ENCODE peak calls at places on chromosomes 11 and 22, in seven cellular contexts. F is PC-3, M is fibroblast of pulmonary artery, X is choroid plexus epithelial cell, A is adrenal gland, P is fibroblast of the aortic adventitia, Q is fibroblast of mammary gland. E is an unnamed sample.

GRCh38 chr11:1869427-1870325 is 16.8 kb downstream of the LSP1 start:
- DNase-seq in F (no peak), M (no peak), X (no peak), A (no peak), P (peak; percentile 24), Q (no peak), E (no peak)

GRCh38 chr22:43228330-43228729 is 41.4 kb upstream of the TTLL12 start:
- DNase-seq in F (peak; percentile 35), M (peak; percentile 35), X (peak; percentile 61), A (no peak), P (peak; percentile 16), Q (peak; percentile 18), E (no peak)

GRCh38 chr22:46025225-46025972 is 48.4 kb upstream of the WNT7B start:
- DNase-seq in F (no peak), M (no peak), X (no peak), A (peak; percentile 12), P (no peak), Q (no peak), E (no peak)

GRCh38 chr11:27174026-27174425 is 133.4 kb downstream of the BBOX1 start:
- DNase-seq in F (peak; percentile 15), M (no peak), X (no peak), A (no peak), P (no peak), Q (no peak), E (no peak)

GRCh38 chr22:33210129-33210784 is 152.1 kb upstream of the SYN3 start:
- DNase-seq in F (peak; percentile 46), M (peak; percentile 51), X (peak; percentile 51), A (peak; percentile 27), P (peak; percentile 39), Q (peak; percentile 49), E (no peak)

GRCh38 chr11:85752201-85752889 is 58.6 kb downstream of the SYTL2 start:
- DNase-seq in F (no peak), M (no peak), X (no peak), A (peak; percentile 19), P (no peak), Q (no peak), E (no peak)

GRCh38 chr22:27438271-27438980 is 363.1 kb downstream of the MN1 start:
- DNase-seq in F (peak; percentile 43), M (no peak), X (peak; percentile 53), A (no peak), P (peak; percentile 45), Q (no peak), E (no peak)

GRCh38 chr11:64655901-64656601 is 65.0 kb downstream of the SLC22A12 start:
- DNase-seq in F (no peak), M (peak; percentile 40), X (peak; percentile 47), A (no peak), P (peak; percentile 84), Q (peak; percentile 78), E (no peak)

GRCh38 chr11:64438986-64439771 is 80.2 kb downstream of the RPS6KA4 start:
- DNase-seq in F (peak; percentile 69), M (no peak), X (no peak), A (no peak), P (no peak), Q (no peak), E (no peak)

GRCh38 chr11:62444835-62445234 is 26.0 kb downstream of the SCGB1A1 start:
- DNase-seq in F (no peak), M (no peak), X (no peak), A (no peak), P (no peak), Q (peak; percentile 19), E (no peak)

GRCh38 chr22:44667276-44667675 is 34.7 kb upstream of the PRR5 start:
- DNase-seq in F (no peak), M (no peak), X (no peak), A (no peak), P (no peak), Q (no peak), E (no peak)

GRCh38 chr22:16774911-16775529 is 50.2 kb downstream of the XKR3 start:
- DNase-seq in F (no peak), M (no peak), X (no peak), A (no peak), P (peak; percentile 2), Q (peak; percentile 11), E (no peak)

GRCh38 chr22:39592104-39593060 is 21.8 kb downstream of the CACNA1I start:
- DNase-seq in F (peak; percentile 76), M (peak; percentile 69), X (peak; percentile 80), A (peak; percentile 87), P (peak; percentile 56), Q (peak; percentile 70), E (peak; percentile 58)

GRCh38 chr11:104943561-104943960 is 24.8 kb downstream of the CASP4 start:
- DNase-seq in F (no peak), M (no peak), X (no peak), A (no peak), P (no peak), Q (no peak), E (no peak)

GRCh38 chr11:122601131-122602125 is 54.1 kb upstream of the UBASH3B start:
- DNase-seq in F (peak; percentile 27), M (peak; percentile 61), X (peak; percentile 76), A (peak; percentile 31), P (peak; percentile 87), Q (peak; percentile 92), E (peak; percentile 4)

GRCh38 chr11:19460718-19461405 is 220.1 kb upstream of the E2F8 start:
- DNase-seq in F (no peak), M (peak; percentile 56), X (peak; percentile 34), A (no peak), P (peak; percentile 79), Q (peak; percentile 84), E (no peak)

GRCh38 chr11:82810326-82810725 is 76.7 kb upstream of the FAM181B start:
- DNase-seq in F (no peak), M (no peak), X (no peak), A (no peak), P (no peak), Q (no peak), E (no peak)

GRCh38 chr11:860238-861104 is 17.8 kb downstream of the TSPAN4 start:
- DNase-seq in F (no peak), M (no peak), X (no peak), A (no peak), P (no peak), Q (no peak), E (no peak)

GRCh38 chr11:83011333-83012167 is 60.1 kb downstream of the RAB30 start:
- DNase-seq in F (no peak), M (peak; percentile 22), X (no peak), A (no peak), P (no peak), Q (no peak), E (no peak)

GRCh38 chr11:6258571-6258998 is 1.1 kb upstream of the CCKBR start:
- DNase-seq in F (no peak), M (no peak), X (no peak), A (no peak), P (no peak), Q (no peak), E (no peak)

GRCh38 chr22:40463017-40463631 is 92.7 kb downstream of the SGSM3 start:
- DNase-seq in F (no peak), M (no peak), X (no peak), A (no peak), P (no peak), Q (no peak), E (no peak)

GRCh38 chr11:116366980-116367640 is 405.7 kb downstream of the BUD13 start:
- DNase-seq in F (no peak), M (peak; percentile 1), X (peak; percentile 4), A (no peak), P (no peak), Q (no peak), E (peak; percentile 2)

DNA sequence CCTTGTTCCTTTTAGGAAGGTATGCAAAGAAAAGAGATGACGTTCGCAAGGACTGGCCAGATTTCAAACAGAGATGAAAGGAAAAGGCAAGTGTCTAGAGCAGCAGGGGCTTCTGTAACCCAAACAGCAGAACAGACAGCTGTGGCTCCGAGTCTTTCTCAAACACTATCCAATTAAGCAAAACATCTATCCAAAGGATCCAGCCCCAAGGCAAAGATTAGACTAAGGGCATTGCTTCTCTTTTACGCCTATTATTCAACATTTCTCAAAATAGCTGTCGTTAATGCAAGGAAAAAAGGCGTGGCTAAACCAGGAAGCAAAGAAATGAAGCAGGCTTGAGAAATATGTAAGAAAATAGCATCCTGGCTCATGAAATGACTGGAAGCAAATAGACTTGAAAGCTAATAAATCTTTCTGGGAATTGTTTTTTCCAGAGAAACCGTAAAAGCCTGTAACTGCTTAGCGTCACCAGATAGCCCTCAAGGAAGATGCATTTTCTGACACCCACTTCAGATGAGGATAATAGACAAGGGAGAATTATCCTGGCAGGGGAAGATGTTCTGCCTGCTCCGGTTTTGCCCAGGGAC is 20.0 kb downstream of the C11orf96 start:
- DNase-seq in F (no peak), M (no peak), X (peak; percentile 51), A (no peak), P (peak; percentile 36), Q (no peak), E (no peak)
- H3K4me3 ChIP-seq in F (no peak overlapping the region), M (no peak overlapping the region), X (peak overlapping the region; percentile 38), A (no peak overlapping the region), P (no peak overlapping the region), Q (no peak overlapping the region), E (no peak overlapping the region)

DNA sequence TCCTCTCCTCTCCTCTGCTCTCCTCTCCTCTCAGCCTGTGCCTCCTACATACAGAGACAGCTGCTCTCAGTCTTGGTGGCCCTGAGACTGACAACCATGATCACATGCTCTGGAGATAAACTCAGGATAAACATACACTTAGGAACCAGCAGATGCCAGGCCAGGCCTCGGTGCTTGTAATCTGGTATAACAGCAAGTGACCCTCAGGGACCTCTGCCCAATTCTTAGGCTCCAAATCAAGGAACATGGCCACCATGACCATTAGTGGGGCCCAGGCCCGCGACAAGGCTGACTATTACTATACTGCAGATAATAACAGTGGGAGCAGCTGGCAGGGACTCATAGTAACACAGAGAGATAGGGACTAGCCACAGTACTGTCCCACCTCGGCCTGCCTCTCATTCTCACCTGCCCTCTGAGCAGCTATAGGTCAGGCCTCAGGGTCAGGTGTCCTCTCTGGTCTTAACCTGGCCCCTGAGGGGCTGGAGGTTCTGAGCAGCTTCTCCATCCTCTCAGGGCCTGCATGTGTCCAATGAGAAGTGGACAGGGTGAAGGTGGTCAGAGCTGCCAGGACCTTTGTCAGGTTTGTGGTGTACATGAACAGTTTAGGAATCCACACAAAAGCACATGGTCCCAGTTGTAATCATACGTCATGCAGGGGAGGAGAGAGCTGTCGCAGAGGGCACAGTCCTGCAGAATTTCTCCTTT is 106.1 kb downstream of the GGTLC2 start:
- DNase-seq in F (no peak), M (no peak), X (no peak), A (no peak), P (no peak), Q (no peak), E (no peak)
- TF ChIP-seq CTCF in F (no peak), M (no peak), X (no peak), A (no peak), P (no peak), Q (no peak), E (no peak)

DNA sequence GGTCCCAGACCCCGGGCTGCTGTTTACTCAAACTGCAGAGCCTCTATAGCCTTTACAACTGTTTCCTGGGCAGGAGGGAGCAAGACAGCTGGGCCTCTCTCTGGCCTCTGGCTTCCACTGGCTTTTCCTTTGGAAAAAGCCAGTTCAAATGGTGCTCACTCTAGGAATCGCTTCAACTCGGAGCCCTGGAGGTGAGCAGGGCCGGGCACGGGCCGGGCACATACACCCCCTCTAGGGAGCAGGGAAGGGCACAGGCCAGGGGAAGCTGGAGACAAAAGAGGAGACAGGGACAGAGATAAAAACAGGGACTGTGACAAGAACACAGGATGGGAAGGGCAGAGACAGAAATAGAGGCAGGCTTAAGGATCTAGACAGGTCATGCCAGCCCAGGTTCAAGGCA is 839 bp downstream of the IRAG1 start:
- DNase-seq in F (no peak), M (no peak), X (no peak), A (no peak), P (no peak), Q (no peak), E (no peak)
- H3K4me3 ChIP-seq in F (no peak overlapping the region), M (no peak overlapping the region), X (peak overlapping the region; percentile 48), A (no peak overlapping the region), P (peak overlapping the region; percentile 61), Q (no peak overlapping the region), E (peak overlapping the region; percentile 22)

GRCh38 chr11:118956847-118957469 is 860 bp downstream of the UPK2 start:
- DNase-seq in F (no peak), M (no peak), X (no peak), A (no peak), P (no peak), Q (no peak), E (no peak)
- TF ChIP-seq CTCF in F (no peak), M (no peak), X (no peak), A (peak; percentile 5), P (no peak), Q (no peak), E (no peak)